ENCODE peak calls at places on chromosomes 1 and 21, in ten cellular contexts. O is astrocyte of the hippocampus; C is NCI-H2107; D is substantia nigra; R is brain microvascular endothelial cell; F is activated effector memory CD4-positive, alpha-beta T cell treated with anti-CD3 and anti-CD28 coated beads, Interleukin-2, amount 50 U/mL, for 16 hours; I is left colon; L is erythroblast; Y is CD8-positive, alpha-beta T cell; B is Ammon's horn. E is an unnamed sample.

GRCh38 chr1:235108876-235109275 is 19.8 kb downstream of the TOMM20 start:
- DNase-seq in F (peak; percentile 52), I (no peak), Y (no peak), D (no peak), L (no peak), O (no peak), B (no peak), R (no peak), C (no peak), E (no peak)

GRCh38 chr1:231779081-231779480 is 152.5 kb downstream of the DISC1 start:
- DNase-seq in R (no peak), O (no peak), I (no peak), B (peak; percentile 41), D (no peak), F (no peak), Y (no peak), L (no peak), C (no peak), E (no peak)

GRCh38 chr1:30919025-30919881 is 10.7 kb upstream of the SDC3 start:
- DNase-seq in L (peak; percentile 92), F (no peak), R (peak; percentile 36), D (no peak), B (peak; percentile 51), C (no peak), I (no peak), Y (no peak), O (peak; percentile 78), E (peak; percentile 76)

GRCh38 chr1:97832490-97832889 is 88.3 kb downstream of the DPYD start:
- DNase-seq in L (no peak), Y (no peak), D (no peak), O (peak; percentile 48), R (peak; percentile 9), I (no peak), F (no peak), C (peak; percentile 74), B (no peak), E (no peak)

GRCh38 chr1:154306151-154306550 is 14.7 kb upstream of the AQP10 start:
- DNase-seq in C (no peak), Y (no peak), F (no peak), O (peak; percentile 63), D (no peak), B (no peak), L (no peak), I (no peak), R (no peak), E (no peak)

GRCh38 chr1:29387210-29387609 is 150.9 kb downstream of the PTPRU start:
- DNase-seq in R (no peak), Y (no peak), F (no peak), B (no peak), O (no peak), I (no peak), D (no peak), L (no peak), C (no peak), E (no peak)

GRCh38 chr1:171965802-171966201 is 124.5 kb downstream of the DNM3 start:
- DNase-seq in C (no peak), F (no peak), B (no peak), L (no peak), R (no peak), O (no peak), I (no peak), D (no peak), Y (no peak), E (no peak)

GRCh38 chr1:161486806-161487482 is 18.3 kb upstream of the FCGR2A start:
- DNase-seq in O (peak; percentile 56), F (no peak), I (no peak), L (peak; percentile 89), B (peak; percentile 82), C (peak; percentile 49), R (peak; percentile 58), Y (peak; percentile 17), D (no peak), E (peak; percentile 88)

GRCh38 chr21:38925923-38926322 is 120.2 kb downstream of the ETS2 start:
- DNase-seq in D (no peak), F (no peak), C (no peak), I (peak; percentile 57), O (peak; percentile 91), B (peak; percentile 39), Y (no peak), L (no peak), R (peak; percentile 82), E (no peak)

GRCh38 chr1:178564086-178564782 is 51.3 kb downstream of the TEX35 start:
- DNase-seq in Y (no peak), I (no peak), F (no peak), R (no peak), D (no peak), B (no peak), L (no peak), C (no peak), O (peak; percentile 66), E (no peak)